ENCODE peak calls at places on chromosomes 13 and 19, in nine cellular contexts. One of them, this sample, is unnamed.
A peak's percentile ranks its signal among the peaks of the same experiment; 100 is the strongest.

GRCh38 chr13:29507356-29507755 is 88.1 kb downstream of the SLC7A1 start:
- DNase-seq in sigmoid colon: no peak
- DNase-seq in heart left ventricle: no peak
- DNase-seq in H1: no peak
- DNase-seq in A673: no peak
- DNase-seq in esophagus muscularis mucosa: no peak
- DNase-seq in cardiac muscle cell: no peak
- DNase-seq in psoas muscle: peak; percentile 41
- DNase-seq in neural progenitor cell: no peak
- DNase-seq in this sample: no peak

GRCh38 chr13:95128045-95128643 is 173.1 kb downstream of the ABCC4 start:
- DNase-seq in sigmoid colon: no peak
- DNase-seq in heart left ventricle: no peak
- DNase-seq in H1: no peak
- DNase-seq in A673: no peak
- DNase-seq in esophagus muscularis mucosa: no peak
- DNase-seq in cardiac muscle cell: no peak
- DNase-seq in psoas muscle: no peak
- DNase-seq in neural progenitor cell: peak; percentile 21
- DNase-seq in this sample: no peak

GRCh38 chr19:49689133-49690072 is at the start of gene ADM5:
- DNase-seq in sigmoid colon: no peak
- DNase-seq in heart left ventricle: no peak
- DNase-seq in H1: peak; percentile 87
- DNase-seq in A673: peak; percentile 52
- DNase-seq in esophagus muscularis mucosa: no peak
- DNase-seq in cardiac muscle cell: peak; percentile 34
- DNase-seq in psoas muscle: peak; percentile 77
- DNase-seq in neural progenitor cell: peak; percentile 56
- DNase-seq in this sample: no peak

GRCh38 chr19:12918253-12918652 is 840 bp downstream of the SYCE2 start:
- DNase-seq in sigmoid colon: no peak
- DNase-seq in heart left ventricle: no peak
- DNase-seq in H1: no peak
- DNase-seq in A673: no peak
- DNase-seq in esophagus muscularis mucosa: no peak
- DNase-seq in cardiac muscle cell: no peak
- DNase-seq in psoas muscle: no peak
- DNase-seq in neural progenitor cell: no peak
- DNase-seq in this sample: no peak

GRCh38 chr13:94335786-94336357 is 143.6 kb downstream of the DCT start:
- DNase-seq in sigmoid colon: no peak
- DNase-seq in heart left ventricle: no peak
- DNase-seq in H1: no peak
- DNase-seq in A673: peak; percentile 41
- DNase-seq in esophagus muscularis mucosa: peak; percentile 45
- DNase-seq in cardiac muscle cell: no peak
- DNase-seq in psoas muscle: no peak
- DNase-seq in neural progenitor cell: no peak
- DNase-seq in this sample: no peak

GRCh38 chr19:16365300-16365996 is 40.8 kb downstream of the KLF2 start:
- DNase-seq in sigmoid colon: no peak
- DNase-seq in heart left ventricle: no peak
- DNase-seq in H1: no peak
- DNase-seq in A673: no peak
- DNase-seq in esophagus muscularis mucosa: no peak
- DNase-seq in cardiac muscle cell: no peak
- DNase-seq in psoas muscle: peak; percentile 40
- DNase-seq in neural progenitor cell: no peak
- DNase-seq in this sample: no peak

GRCh38 chr13:20776751-20777150 is 3.0 kb upstream of the EEF1AKMT1 start:
- DNase-seq in sigmoid colon: no peak
- DNase-seq in heart left ventricle: no peak
- DNase-seq in H1: no peak
- DNase-seq in A673: no peak
- DNase-seq in esophagus muscularis mucosa: no peak
- DNase-seq in cardiac muscle cell: no peak
- DNase-seq in psoas muscle: no peak
- DNase-seq in neural progenitor cell: peak; percentile 6
- DNase-seq in this sample: no peak

GRCh38 chr19:7868326-7868670 is 5.9 kb downstream of the PRR36 start:
- DNase-seq in sigmoid colon: no peak
- DNase-seq in heart left ventricle: no peak
- DNase-seq in H1: no peak
- DNase-seq in A673: no peak
- DNase-seq in esophagus muscularis mucosa: no peak
- DNase-seq in cardiac muscle cell: no peak
- DNase-seq in psoas muscle: peak; percentile 49
- DNase-seq in neural progenitor cell: no peak
- DNase-seq in this sample: no peak

GRCh38 chr13:47726394-47726793 is 274.7 kb downstream of the SUCLA2 start:
- DNase-seq in sigmoid colon: no peak
- DNase-seq in heart left ventricle: no peak
- DNase-seq in H1: no peak
- DNase-seq in A673: no peak
- DNase-seq in esophagus muscularis mucosa: peak; percentile 7
- DNase-seq in cardiac muscle cell: no peak
- DNase-seq in psoas muscle: no peak
- DNase-seq in neural progenitor cell: no peak
- DNase-seq in this sample: no peak

GRCh38 chr13:32669030-32669646 is 82.9 kb downstream of the PDS5B start:
- DNase-seq in sigmoid colon: no peak
- DNase-seq in heart left ventricle: no peak
- DNase-seq in H1: no peak
- DNase-seq in A673: peak; percentile 76
- DNase-seq in esophagus muscularis mucosa: no peak
- DNase-seq in cardiac muscle cell: peak; percentile 79
- DNase-seq in psoas muscle: no peak
- DNase-seq in neural progenitor cell: peak; percentile 76
- DNase-seq in this sample: no peak

GRCh38 chr19:48874309-48875135 is 2.3 kb downstream of the PPP1R15A start:
- DNase-seq in sigmoid colon: no peak
- DNase-seq in heart left ventricle: peak; percentile 44
- DNase-seq in H1: no peak
- DNase-seq in A673: no peak
- DNase-seq in esophagus muscularis mucosa: no peak
- DNase-seq in cardiac muscle cell: no peak
- DNase-seq in psoas muscle: peak; percentile 70
- DNase-seq in neural progenitor cell: peak; percentile 1
- DNase-seq in this sample: no peak

GRCh38 chr13:41463823-41464602 is 6.7 kb downstream of the RGCC start:
- DNase-seq in sigmoid colon: no peak
- DNase-seq in heart left ventricle: no peak
- DNase-seq in H1: no peak
- DNase-seq in A673: no peak
- DNase-seq in esophagus muscularis mucosa: no peak
- DNase-seq in cardiac muscle cell: no peak
- DNase-seq in psoas muscle: no peak
- DNase-seq in neural progenitor cell: no peak
- DNase-seq in this sample: peak; percentile 60

GRCh38 chr13:99417821-99418662 is 83.2 kb upstream of the TM9SF2 start:
- DNase-seq in sigmoid colon: no peak
- DNase-seq in heart left ventricle: no peak
- DNase-seq in H1: no peak
- DNase-seq in A673: no peak
- DNase-seq in esophagus muscularis mucosa: no peak
- DNase-seq in cardiac muscle cell: no peak
- DNase-seq in psoas muscle: peak; percentile 21
- DNase-seq in neural progenitor cell: no peak
- DNase-seq in this sample: no peak

GRCh38 chr19:3674784-3675183 is 25.5 kb downstream of the PIP5K1C start:
- DNase-seq in sigmoid colon: no peak
- DNase-seq in heart left ventricle: no peak
- DNase-seq in H1: no peak
- DNase-seq in A673: no peak
- DNase-seq in esophagus muscularis mucosa: no peak
- DNase-seq in cardiac muscle cell: no peak
- DNase-seq in psoas muscle: no peak
- DNase-seq in neural progenitor cell: no peak
- DNase-seq in this sample: no peak

GRCh38 chr19:55668603-55669348 is 6.2 kb upstream of the EPN1 start:
- DNase-seq in sigmoid colon: no peak
- DNase-seq in heart left ventricle: no peak
- DNase-seq in H1: no peak
- DNase-seq in A673: no peak
- DNase-seq in esophagus muscularis mucosa: no peak
- DNase-seq in cardiac muscle cell: no peak
- DNase-seq in psoas muscle: no peak
- DNase-seq in neural progenitor cell: no peak
- DNase-seq in this sample: peak; percentile 13

GRCh38 chr13:101700598-101700997 is 248.1 kb downstream of the ITGBL1 start:
- DNase-seq in sigmoid colon: no peak
- DNase-seq in heart left ventricle: no peak
- DNase-seq in H1: no peak
- DNase-seq in A673: no peak
- DNase-seq in esophagus muscularis mucosa: no peak
- DNase-seq in cardiac muscle cell: no peak
- DNase-seq in psoas muscle: no peak
- DNase-seq in neural progenitor cell: no peak
- DNase-seq in this sample: no peak

GRCh38 chr19:44634785-44635184 is 8.9 kb upstream of the PVR start:
- DNase-seq in sigmoid colon: no peak
- DNase-seq in heart left ventricle: no peak
- DNase-seq in H1: no peak
- DNase-seq in A673: no peak
- DNase-seq in esophagus muscularis mucosa: no peak
- DNase-seq in cardiac muscle cell: no peak
- DNase-seq in psoas muscle: no peak
- DNase-seq in neural progenitor cell: no peak
- DNase-seq in this sample: no peak
- TF ChIP-seq CTCF in sigmoid colon: no peak
- TF ChIP-seq CTCF in heart left ventricle: no peak
- TF ChIP-seq CTCF in H1: no peak
- TF ChIP-seq CTCF in A673: no peak
- TF ChIP-seq CTCF in esophagus muscularis mucosa: no peak
- TF ChIP-seq CTCF in cardiac muscle cell: no peak
- TF ChIP-seq CTCF in psoas muscle: no peak
- TF ChIP-seq CTCF in neural progenitor cell: no peak
- TF ChIP-seq CTCF in this sample: no peak

GRCh38 chr19:19489804-19490204 is 25.5 kb downstream of the TSSK6 start:
- DNase-seq in sigmoid colon: no peak
- DNase-seq in heart left ventricle: no peak
- DNase-seq in H1: no peak
- DNase-seq in A673: no peak
- DNase-seq in esophagus muscularis mucosa: no peak
- DNase-seq in cardiac muscle cell: peak; percentile 16
- DNase-seq in psoas muscle: peak; percentile 61
- DNase-seq in neural progenitor cell: peak; percentile 16
- DNase-seq in this sample: no peak

GRCh38 chr19:19488875-19489690 is 26.3 kb downstream of the TSSK6 start:
- DNase-seq in sigmoid colon: peak; percentile 88
- DNase-seq in heart left ventricle: peak; percentile 77
- DNase-seq in H1: peak; percentile 87
- DNase-seq in A673: peak; percentile 97
- DNase-seq in esophagus muscularis mucosa: peak; percentile 94
- DNase-seq in cardiac muscle cell: peak; percentile 33
- DNase-seq in psoas muscle: peak; percentile 88
- DNase-seq in neural progenitor cell: peak; percentile 82
- DNase-seq in this sample: peak; percentile 75

GRCh38 chr19:19487077-19488040 is 28.0 kb downstream of the TSSK6 start:
- DNase-seq in sigmoid colon: no peak
- DNase-seq in heart left ventricle: no peak
- DNase-seq in H1: no peak
- DNase-seq in A673: no peak
- DNase-seq in esophagus muscularis mucosa: no peak
- DNase-seq in cardiac muscle cell: no peak
- DNase-seq in psoas muscle: peak; percentile 43
- DNase-seq in neural progenitor cell: no peak
- DNase-seq in this sample: no peak

GRCh38 chr19:19486343-19487076 is 28.8 kb downstream of the TSSK6 start:
- DNase-seq in sigmoid colon: no peak
- DNase-seq in heart left ventricle: no peak
- DNase-seq in H1: no peak
- DNase-seq in A673: no peak
- DNase-seq in esophagus muscularis mucosa: no peak
- DNase-seq in cardiac muscle cell: no peak
- DNase-seq in psoas muscle: peak; percentile 34
- DNase-seq in neural progenitor cell: no peak
- DNase-seq in this sample: no peak

GRCh38 chr19:19488041-19488874 is 27.1 kb downstream of the TSSK6 start:
- DNase-seq in sigmoid colon: no peak
- DNase-seq in heart left ventricle: no peak
- DNase-seq in H1: no peak
- DNase-seq in A673: no peak
- DNase-seq in esophagus muscularis mucosa: no peak
- DNase-seq in cardiac muscle cell: peak; percentile 42
- DNase-seq in psoas muscle: peak; percentile 59
- DNase-seq in neural progenitor cell: peak; percentile 24
- DNase-seq in this sample: no peak
- H3K36me3 ChIP-seq in sigmoid colon: peaks cover 3% of the 10 kb centered on the region
- H3K36me3 ChIP-seq in heart left ventricle: peaks cover 11% of the 10 kb centered on the region
- H3K36me3 ChIP-seq in H1: peaks cover 3% of the 10 kb centered on the region
- H3K36me3 ChIP-seq in A673: peaks cover 16% of the 10 kb centered on the region
- H3K36me3 ChIP-seq in esophagus muscularis mucosa: peaks cover 15% of the 10 kb centered on the region
- H3K36me3 ChIP-seq in cardiac muscle cell: no peaks in the 10 kb centered on the region
- H3K36me3 ChIP-seq in psoas muscle: no peaks in the 10 kb centered on the region
- H3K36me3 ChIP-seq in neural progenitor cell: no peaks in the 10 kb centered on the region
- H3K36me3 ChIP-seq in this sample: peaks cover 24% of the 10 kb centered on the region

DNA sequence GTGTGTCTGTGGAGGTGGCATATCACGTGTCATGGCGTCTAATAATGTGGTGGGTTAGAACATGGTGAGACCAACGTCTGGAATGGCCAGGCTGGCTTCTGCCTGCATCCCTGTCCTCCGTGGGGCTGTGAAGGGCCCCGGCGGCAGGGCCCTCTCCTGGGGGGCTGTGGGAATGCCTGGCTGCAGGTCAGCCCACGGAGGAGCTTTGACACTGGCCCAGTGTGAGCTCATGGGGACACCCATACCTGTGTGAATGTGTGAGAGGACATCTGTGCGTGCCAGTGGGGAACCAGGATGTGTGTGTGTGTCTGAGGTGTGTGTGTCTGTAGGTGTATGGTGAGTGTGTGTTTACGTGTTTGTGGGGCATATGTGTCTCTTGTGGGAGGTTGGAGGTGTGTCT is 300.1 kb downstream of the TEX29 start:
- DNase-seq in sigmoid colon: no peak
- DNase-seq in heart left ventricle: no peak
- DNase-seq in H1: no peak
- DNase-seq in A673: no peak
- DNase-seq in esophagus muscularis mucosa: no peak
- DNase-seq in cardiac muscle cell: no peak
- DNase-seq in psoas muscle: no peak
- DNase-seq in neural progenitor cell: no peak
- DNase-seq in this sample: no peak
- H3K4me3 ChIP-seq in sigmoid colon: no peak overlapping the region
- H3K4me3 ChIP-seq in heart left ventricle: no peak overlapping the region
- H3K4me3 ChIP-seq in H1: no peak overlapping the region
- H3K4me3 ChIP-seq in A673: no peak overlapping the region
- H3K4me3 ChIP-seq in esophagus muscularis mucosa: no peak overlapping the region
- H3K4me3 ChIP-seq in cardiac muscle cell: no peak overlapping the region
- H3K4me3 ChIP-seq in psoas muscle: no peak overlapping the region
- H3K4me3 ChIP-seq in neural progenitor cell: no peak overlapping the region
- H3K4me3 ChIP-seq in this sample: no peak overlapping the region

DNA sequence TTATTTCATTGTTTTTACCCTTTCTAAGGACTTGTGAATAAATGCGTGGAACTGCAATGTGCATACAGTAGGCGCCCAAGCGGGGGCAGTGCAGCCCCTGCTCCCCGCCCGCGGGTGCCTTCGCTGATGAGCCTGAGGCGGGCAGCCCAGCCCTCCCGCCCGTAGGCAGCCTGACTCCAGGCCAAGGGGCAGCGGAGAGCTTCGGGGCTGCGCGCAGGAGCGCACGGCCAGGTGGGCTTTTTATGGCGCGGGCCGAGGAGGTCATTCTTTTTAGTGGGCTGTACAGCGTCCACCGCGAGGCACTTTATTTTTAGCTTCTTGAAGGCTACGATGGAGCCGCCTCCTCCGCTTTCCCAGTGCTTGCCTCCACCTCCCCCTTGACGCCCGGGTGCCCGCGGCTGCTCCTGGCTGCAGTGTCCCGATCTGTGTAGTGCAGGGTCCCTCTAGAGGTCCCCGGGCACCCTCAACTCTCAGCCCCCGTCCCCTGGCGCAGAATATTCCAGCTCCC is 60.5 kb downstream of the CCNE1 start:
- DNase-seq in sigmoid colon: no peak
- DNase-seq in heart left ventricle: no peak
- DNase-seq in H1: peak; percentile 69
- DNase-seq in A673: peak; percentile 33
- DNase-seq in esophagus muscularis mucosa: no peak
- DNase-seq in cardiac muscle cell: peak; percentile 33
- DNase-seq in psoas muscle: no peak
- DNase-seq in neural progenitor cell: peak; percentile 81
- DNase-seq in this sample: no peak
- TF ChIP-seq CTCF in sigmoid colon: no peak
- TF ChIP-seq CTCF in heart left ventricle: peak; percentile 24
- TF ChIP-seq CTCF in H1: peak; percentile 42
- TF ChIP-seq CTCF in A673: peak; percentile 47
- TF ChIP-seq CTCF in esophagus muscularis mucosa: no peak
- TF ChIP-seq CTCF in cardiac muscle cell: peak; percentile 27
- TF ChIP-seq CTCF in psoas muscle: peak; percentile 28
- TF ChIP-seq CTCF in neural progenitor cell: peak; percentile 47
- TF ChIP-seq CTCF in this sample: peak; percentile 39

This sample was measured in GM06990.